ENCODE peak calls at places on chromosomes 5 and 9, in six cellular contexts. N, S, L, M, Z and B are unnamed samples. For H3K4me1, the result is how much of the 10 kb centered on the place peaks cover.

GRCh38 chr9:93590609-93591234 is 14.3 kb downstream of the PHF2 start:
- DNase-seq in N (no peak), S (no peak), L (peak), M (no peak), Z (no peak), B (no peak)

GRCh38 chr9:2620876-2621677 is 510 bp upstream of the VLDLR start:
- DNase-seq in N (peak), S (peak), L (peak), M (peak), Z (peak), B (peak)

GRCh38 chr5:142439208-142439607 is 114.4 kb upstream of the SPRY4 start:
- DNase-seq in N (peak), S (no peak), L (no peak), M (no peak), Z (no peak), B (no peak)

GRCh38 chr5:88398316-88398715 is 129.7 kb upstream of the TMEM161B start:
- DNase-seq in N (no peak), S (no peak), L (no peak), M (no peak), Z (no peak), B (no peak)

GRCh38 chr5:95809414-95809960 is 13.0 kb downstream of the GLRX start:
- DNase-seq in N (peak), S (no peak), L (no peak), M (peak), Z (no peak), B (no peak)

GRCh38 chr9:113957778-113958430 is 81.8 kb downstream of the ZNF618 start:
- DNase-seq in N (peak), S (no peak), L (no peak), M (no peak), Z (no peak), B (no peak)

GRCh38 chr9:35690447-35691324 is 961 bp upstream of the TPM2 start:
- DNase-seq in N (peak), S (no peak), L (peak), M (peak), Z (no peak), B (peak)

GRCh38 chr5:157827429-157827828 is 31.5 kb downstream of the CLINT1 start:
- DNase-seq in N (peak), S (no peak), L (no peak), M (no peak), Z (no peak), B (no peak)

GRCh38 chr5:23318960-23319359 is 188.4 kb upstream of the PRDM9 start:
- DNase-seq in N (no peak), S (no peak), L (no peak), M (no peak), Z (no peak), B (no peak)

GRCh38 chr5:153718713-153719112 is 228.2 kb downstream of the GRIA1 start:
- DNase-seq in N (no peak), S (no peak), L (peak), M (no peak), Z (no peak), B (no peak)

GRCh38 chr5:163338-163620 is 28.0 kb upstream of the LRRC14B start:
- DNase-seq in N (no peak), S (no peak), L (peak), M (no peak), Z (peak), B (no peak)

GRCh38 chr5:28576022-28576421 is 1537.6 kb upstream of the CDH9 start:
- DNase-seq in N (no peak), S (peak), L (no peak), M (no peak), Z (no peak), B (no peak)

GRCh38 chr5:172496671-172497371 is 42.5 kb upstream of the SH3PXD2B start:
- DNase-seq in N (peak), S (no peak), L (peak), M (no peak), Z (no peak), B (no peak)

DNA sequence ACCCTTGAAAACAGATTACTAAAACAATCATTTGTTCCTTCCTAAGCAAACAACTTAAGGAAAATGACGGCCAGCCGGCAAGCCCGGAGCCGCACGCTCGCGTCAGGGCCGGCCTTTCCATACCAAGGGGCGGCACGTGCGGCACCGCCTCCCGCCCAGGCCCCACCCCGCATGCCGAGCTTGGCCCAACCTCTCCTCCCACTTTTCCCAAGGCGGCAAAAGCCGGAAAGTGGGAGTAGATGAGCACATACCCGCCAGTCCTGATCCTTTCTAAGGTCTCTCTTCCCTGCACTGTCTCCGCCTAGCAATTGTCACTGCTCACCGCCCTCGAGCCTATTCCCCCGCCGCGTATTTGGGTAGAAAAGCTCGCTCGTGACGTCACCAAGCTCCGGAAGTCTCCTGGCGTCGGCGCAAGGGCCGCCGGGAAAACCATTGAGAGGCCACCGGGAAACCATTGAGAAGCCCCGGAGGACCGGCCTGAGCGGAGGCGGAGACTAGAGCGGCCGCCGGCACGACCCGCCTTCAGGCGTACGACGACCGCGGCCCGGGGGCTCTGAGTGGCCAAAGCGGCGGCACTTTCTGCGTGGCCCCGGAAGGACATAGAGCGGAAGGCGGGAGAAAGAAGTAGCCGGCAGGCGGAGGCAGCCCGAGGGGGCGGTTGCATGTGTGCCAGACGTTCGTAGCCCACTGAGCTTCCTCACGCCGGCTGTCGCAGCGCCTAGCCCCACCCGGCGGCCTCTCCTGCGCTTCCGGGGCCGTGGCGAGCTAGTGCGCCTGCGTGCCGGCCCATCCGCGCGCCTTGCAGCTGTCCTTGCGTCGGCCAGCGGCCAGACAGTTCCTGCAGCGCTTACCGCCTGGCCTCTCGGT is at the start of the genes NCBP1 and TSTD2:
- DNase-seq in N (peak), S (peak), L (peak), M (peak), Z (peak), B (peak)
- H3K4me1 ChIP-seq in N (under half), S (half or more), L (under half), M (under half), Z (under half), B (under half)

DNA sequence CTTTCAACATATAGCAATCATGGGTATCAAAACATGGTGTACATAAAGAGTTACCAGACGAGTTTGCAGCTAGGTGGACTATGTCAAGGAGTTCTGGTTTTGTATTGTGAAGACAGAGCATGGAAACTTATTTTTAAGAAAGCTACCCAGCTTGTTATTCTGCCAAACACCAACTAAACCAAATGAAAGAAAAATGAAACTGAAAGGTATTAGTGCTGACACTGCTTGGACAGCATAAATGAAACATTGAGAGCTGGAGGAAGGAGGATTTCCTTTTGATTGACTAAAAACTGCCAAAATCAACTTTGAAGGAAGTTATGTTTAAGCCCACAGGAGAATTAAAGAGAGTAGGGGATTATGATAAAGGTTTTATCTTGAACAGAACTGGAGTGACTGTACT is 766.3 kb downstream of the PTPRD start:
- DNase-seq in N (no peak), S (no peak), L (no peak), M (no peak), Z (no peak), B (no peak)
- H3K4me3 ChIP-seq in N (no peak), S (no peak), L (no peak), M (no peak), Z (no peak), B (no peak)

GRCh38 chr9:136352682-136353081 is 10.9 kb downstream of the DNLZ start:
- DNase-seq in N (no peak), S (no peak), L (no peak), M (no peak), Z (no peak), B (no peak)
- H3K4me1 ChIP-seq in N (under half), S (under half), L (under half), M (under half), Z (under half), B (under half)

DNA sequence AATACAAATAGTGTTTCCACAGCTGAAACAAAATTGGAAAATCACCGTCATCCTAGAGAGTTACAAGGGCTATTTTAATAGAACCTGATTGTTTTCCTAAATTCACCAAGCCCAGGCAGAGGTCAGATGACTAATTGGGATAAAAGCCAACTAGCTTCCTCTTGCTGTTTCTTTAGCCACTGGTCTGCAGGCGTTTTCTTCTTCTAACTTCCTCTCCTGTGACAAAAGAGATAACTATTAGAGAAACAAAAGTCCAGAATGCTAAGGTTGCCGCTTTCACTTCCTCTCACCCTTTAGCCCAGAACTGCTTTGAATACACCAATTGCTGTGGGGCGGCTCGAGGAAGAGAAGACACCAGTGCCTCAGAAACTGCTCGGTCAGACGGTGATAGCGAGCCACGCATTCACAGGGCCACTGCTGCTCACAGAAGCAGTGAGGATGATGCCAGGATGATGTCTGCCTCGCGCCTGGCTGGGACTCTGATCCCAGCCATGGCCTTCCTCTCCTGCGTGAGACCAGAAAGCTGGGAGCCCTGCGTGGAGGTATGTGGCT is at the start of gene TLR4:
- DNase-seq in N (peak), S (no peak), L (peak), M (peak), Z (peak), B (no peak)
- H3K4me3 ChIP-seq in N (peak), S (no peak), L (peak), M (peak), Z (peak), B (no peak)

GRCh38 chr5:149419532-149420485 is 40.7 kb upstream of the IL17B start:
- DNase-seq in N (no peak), S (no peak), L (no peak), M (peak), Z (no peak), B (no peak)
- H3K4me1 ChIP-seq in N (under half), S (half or more), L (under half), M (half or more), Z (under half), B (under half)

GRCh38 chr5:11904270-11904906 is at the start of gene CTNND2:
- DNase-seq in N (peak), S (no peak), L (no peak), M (no peak), Z (no peak), B (no peak)
- H3K4me3 ChIP-seq in N (peak), S (peak), L (peak), M (no peak), Z (peak), B (peak)

DNA sequence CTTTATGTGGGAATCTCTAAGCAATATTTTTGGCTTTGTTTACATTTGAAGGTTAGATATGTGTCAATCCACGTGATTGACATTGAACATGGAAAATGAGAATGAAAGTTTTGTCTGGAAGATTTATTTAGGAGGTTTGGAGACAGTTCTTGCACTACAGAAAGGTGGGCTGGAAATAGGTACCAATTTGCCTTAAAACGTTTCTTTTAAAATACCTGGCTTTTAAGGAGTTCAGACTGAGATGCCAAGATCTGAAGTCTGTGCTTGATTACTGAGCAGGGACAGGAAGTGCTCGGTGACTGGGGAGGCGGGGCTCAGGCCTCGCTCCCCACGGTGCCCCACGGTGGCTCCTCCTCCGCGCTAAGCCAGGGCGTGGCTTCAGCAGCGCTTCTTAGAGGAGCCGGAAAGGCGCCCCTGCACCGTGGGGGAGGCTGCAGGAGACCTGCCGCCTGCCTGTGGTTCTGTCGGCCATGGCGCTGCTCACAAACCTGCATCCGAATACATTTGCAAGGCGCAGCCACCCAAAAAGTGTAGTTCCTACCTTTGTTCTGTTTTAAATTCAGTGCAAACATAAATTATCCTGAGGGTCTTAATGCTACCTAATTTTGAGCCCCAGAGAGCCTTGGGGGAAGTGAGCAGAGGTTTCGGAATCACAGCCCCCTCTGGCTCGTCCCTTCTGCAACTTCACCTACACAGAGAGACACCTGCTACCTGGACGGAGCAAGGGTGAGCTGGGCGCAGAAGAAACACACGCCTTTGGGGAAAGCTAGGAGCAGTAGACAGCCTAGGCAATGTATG is 49.2 kb downstream of the USP20 start:
- DNase-seq in N (peak), S (peak), L (peak), M (peak), Z (peak), B (peak)
- H3K4me1 ChIP-seq in N (under half), S (under half), L (under half), M (under half), Z (under half), B (under half)

DNA sequence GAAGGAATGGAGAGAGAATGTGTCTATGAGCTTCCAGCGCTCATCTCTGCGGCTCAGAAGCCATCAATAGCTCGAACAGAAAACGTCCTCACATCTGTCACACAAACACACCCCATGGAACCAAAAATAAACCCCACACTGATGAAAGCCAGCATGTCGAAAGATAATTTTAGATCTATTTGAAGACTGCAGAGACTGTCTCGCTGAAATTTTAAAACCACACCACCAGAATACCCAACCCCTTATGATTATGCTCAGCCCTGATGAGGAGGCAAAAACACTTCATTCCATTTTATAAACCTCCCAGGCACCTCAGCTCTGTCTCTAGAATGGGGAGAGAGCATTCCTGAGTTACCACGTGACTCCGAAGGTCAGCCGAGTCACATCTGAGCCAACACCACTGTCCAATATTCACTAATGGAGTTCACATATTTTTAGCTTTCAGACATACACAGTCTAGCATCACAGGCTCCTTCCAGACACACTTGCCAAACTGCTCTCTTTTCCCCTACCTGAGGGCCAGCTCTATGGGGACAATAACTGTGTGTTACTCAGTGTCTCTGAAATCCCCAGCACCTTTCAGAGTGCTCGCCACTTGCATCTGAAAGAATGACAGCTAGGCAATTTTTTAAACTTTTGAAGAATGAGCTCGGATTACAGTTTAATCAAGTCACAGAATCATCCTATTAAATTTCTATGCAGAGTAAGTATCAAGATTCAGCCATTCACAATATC is 63.2 kb downstream of the SERINC5 start:
- DNase-seq in N (peak), S (peak), L (no peak), M (peak), Z (no peak), B (peak)
- H3K4me3 ChIP-seq in N (peak), S (no peak), L (no peak), M (no peak), Z (no peak), B (no peak)